ENCODE peak calls at places on chromosomes 3 and 15, in five cellular contexts. Q is activated CD8-positive, alpha-beta memory T cell treated with anti-CD3 and anti-CD28 coated beads for 24 hours; G is type B pancreatic cell; M is ecto neural progenitor cell; L is hypothalamus. V is an unnamed sample.

GRCh38 chr15:31598620-31599019 is 272.0 kb downstream of the KLF13 start:
- DNase-seq in L (no peak), M (peak), G (no peak), Q (no peak), V (no peak)

GRCh38 chr3:192887047-192887446 is 30.6 kb downstream of the MB21D2 start:
- DNase-seq in L (no peak), G (no peak), Q (no peak), M (no peak), V (no peak)

GRCh38 chr3:127959873-127960272 is 44.8 kb downstream of the KBTBD12 start:
- DNase-seq in L (no peak), G (no peak), Q (no peak), M (peak), V (peak)

GRCh38 chr3:184350618-184351017 is 10.8 kb downstream of the CLCN2 start:
- DNase-seq in M (no peak), Q (no peak), G (no peak), L (no peak), V (no peak)

GRCh38 chr3:98741121-98741716 is 21.9 kb upstream of the ST3GAL6 start:
- DNase-seq in G (no peak), Q (no peak), L (no peak), M (no peak), V (no peak)

GRCh38 chr3:119588112-119588511 is 8.8 kb downstream of the ADPRH start:
- DNase-seq in G (no peak), M (no peak), Q (no peak), L (no peak), V (no peak)

GRCh38 chr3:61564405-61565059 is 3.2 kb downstream of the PTPRG start:
- DNase-seq in Q (no peak), L (peak), M (peak), G (peak), V (no peak)

GRCh38 chr3:82038536-82038935 is 277.1 kb upstream of the GBE1 start:
- DNase-seq in M (no peak), Q (no peak), L (no peak), G (no peak), V (no peak)

GRCh38 chr15:39265261-39265660 is 315.6 kb upstream of the THBS1 start:
- DNase-seq in G (no peak), Q (no peak), M (no peak), L (no peak), V (no peak)

GRCh38 chr3:131260525-131260924 is 121.0 kb upstream of the NUDT16 start:
- DNase-seq in L (no peak), G (no peak), Q (no peak), M (no peak), V (no peak)

GRCh38 chr3:111577798-111578685 is 17.1 kb downstream of the ZBED2 start:
- DNase-seq in M (no peak), L (no peak), Q (no peak), G (no peak), V (peak)

GRCh38 chr3:140081836-140082331 is 146.9 kb downstream of the CLSTN2 start:
- DNase-seq in G (no peak), Q (no peak), M (no peak), L (no peak), V (no peak)

GRCh38 chr15:64906402-64906801 is 5.3 kb upstream of the ANKDD1A start:
- DNase-seq in M (no peak), Q (no peak), L (no peak), G (no peak), V (no peak)